ENCODE peak calls at places on chromosome 1, in six cellular contexts. X is choroid plexus epithelial cell, I is kidney epithelial cell, K is GM12865, P is A549, V is psoas muscle. G is an unnamed sample.

GRCh38 chr1:82227286-82227685 is 426.6 kb downstream of the ADGRL2 start:
- DNase-seq in K (no peak), I (no peak), X (peak), V (no peak), P (no peak), G (no peak)

GRCh38 chr1:177278626-177279390 is 108.0 kb downstream of the BRINP2 start:
- DNase-seq in X (peak), I (peak), K (no peak), V (no peak), P (no peak), G (no peak)

GRCh38 chr1:225754940-225755635 is 22.5 kb upstream of the SRP9 start:
- DNase-seq in I (no peak), V (no peak), P (no peak), K (no peak), X (peak), G (peak)

GRCh38 chr1:19744335-19744743 is 55.4 kb downstream of the TMCO4 start:
- DNase-seq in V (no peak), X (peak), P (no peak), I (no peak), K (no peak), G (no peak)

GRCh38 chr1:190169311-190170067 is 308.2 kb downstream of the BRINP3 start:
- DNase-seq in V (no peak), I (no peak), P (no peak), K (no peak), X (peak), G (no peak)

GRCh38 chr1:1062364-1063163 is 11.5 kb downstream of the RNF223 start:
- DNase-seq in V (no peak), I (no peak), K (no peak), X (peak), P (no peak), G (no peak)

GRCh38 chr1:205455581-205456382 is at the start of gene BLACAT1:
- DNase-seq in V (no peak), X (no peak), I (no peak), K (no peak), P (no peak), G (no peak)

GRCh38 chr1:79043506-79043905 is 37.0 kb upstream of the ADGRL4 start:
- DNase-seq in I (no peak), P (no peak), K (no peak), V (no peak), X (peak), G (no peak)

GRCh38 chr1:154418062-154418897 is 13.1 kb downstream of the IL6R start:
- DNase-seq in V (peak), K (no peak), P (peak), I (peak), X (peak), G (peak)

GRCh38 chr1:215475719-215476525 is 91.2 kb upstream of the KCTD3 start:
- DNase-seq in V (no peak), I (no peak), K (no peak), X (peak), P (no peak), G (no peak)

GRCh38 chr1:27789511-27790154 is 16.6 kb downstream of the STX12 start:
- DNase-seq in I (no peak), K (no peak), P (no peak), V (peak), X (peak), G (no peak)

GRCh38 chr1:186974774-186975181 is 146.0 kb downstream of the PLA2G4A start:
- DNase-seq in K (no peak), P (peak), I (peak), X (peak), V (no peak), G (no peak)

GRCh38 chr1:221724931-221725605 is 16.8 kb downstream of the DUSP10 start:
- DNase-seq in K (no peak), V (peak), I (no peak), X (peak), P (no peak), G (no peak)

GRCh38 chr1:90959352-90960206 is 62.3 kb downstream of the ZNF644 start:
- DNase-seq in I (no peak), P (no peak), K (peak), X (peak), V (no peak), G (peak)

GRCh38 chr1:87392241-87393192 is 63.8 kb downstream of the LMO4 start:
- DNase-seq in I (peak), X (peak), V (no peak), K (no peak), P (no peak), G (no peak)

GRCh38 chr1:1960480-1961196 is 41.6 kb upstream of the TMEM52 start:
- DNase-seq in P (no peak), K (no peak), X (peak), V (no peak), I (no peak), G (no peak)

GRCh38 chr1:8040586-8040985 is 14.5 kb upstream of the ERRFI1 start:
- DNase-seq in P (peak), V (peak), X (peak), I (peak), K (no peak), G (no peak)

GRCh38 chr1:32798679-32799416 is 18.3 kb downstream of the YARS1 start:
- DNase-seq in P (no peak), I (no peak), X (peak), V (no peak), K (peak), G (no peak)

GRCh38 chr1:44012941-44013609 is 18.2 kb downstream of the SLC6A9 start:
- DNase-seq in X (no peak), K (no peak), V (no peak), P (no peak), I (no peak), G (no peak)

GRCh38 chr1:220952941-220953340 is 73.7 kb downstream of the HLX start:
- DNase-seq in V (no peak), X (no peak), I (no peak), P (no peak), K (no peak), G (no peak)

GRCh38 chr1:212161231-212161781 is 123.9 kb upstream of the PPP2R5A start:
- DNase-seq in K (peak), P (no peak), X (peak), I (no peak), V (no peak), G (no peak)

GRCh38 chr1:17002524-17002902 is 9.2 kb downstream of the ATP13A2 start:
- DNase-seq in P (no peak), K (no peak), I (no peak), X (no peak), V (no peak), G (no peak)

GRCh38 chr1:17005365-17005740 is 6.4 kb downstream of the ATP13A2 start:
- DNase-seq in X (no peak), K (no peak), I (no peak), P (no peak), V (peak), G (no peak)

GRCh38 chr1:17001760-17002523 is 9.8 kb downstream of the ATP13A2 start:
- DNase-seq in K (no peak), P (no peak), V (no peak), I (no peak), X (no peak), G (no peak)

GRCh38 chr1:17007121-17007520 is 4.6 kb downstream of the ATP13A2 start:
- DNase-seq in K (no peak), X (no peak), V (peak), P (no peak), I (no peak), G (no peak)

DNA sequence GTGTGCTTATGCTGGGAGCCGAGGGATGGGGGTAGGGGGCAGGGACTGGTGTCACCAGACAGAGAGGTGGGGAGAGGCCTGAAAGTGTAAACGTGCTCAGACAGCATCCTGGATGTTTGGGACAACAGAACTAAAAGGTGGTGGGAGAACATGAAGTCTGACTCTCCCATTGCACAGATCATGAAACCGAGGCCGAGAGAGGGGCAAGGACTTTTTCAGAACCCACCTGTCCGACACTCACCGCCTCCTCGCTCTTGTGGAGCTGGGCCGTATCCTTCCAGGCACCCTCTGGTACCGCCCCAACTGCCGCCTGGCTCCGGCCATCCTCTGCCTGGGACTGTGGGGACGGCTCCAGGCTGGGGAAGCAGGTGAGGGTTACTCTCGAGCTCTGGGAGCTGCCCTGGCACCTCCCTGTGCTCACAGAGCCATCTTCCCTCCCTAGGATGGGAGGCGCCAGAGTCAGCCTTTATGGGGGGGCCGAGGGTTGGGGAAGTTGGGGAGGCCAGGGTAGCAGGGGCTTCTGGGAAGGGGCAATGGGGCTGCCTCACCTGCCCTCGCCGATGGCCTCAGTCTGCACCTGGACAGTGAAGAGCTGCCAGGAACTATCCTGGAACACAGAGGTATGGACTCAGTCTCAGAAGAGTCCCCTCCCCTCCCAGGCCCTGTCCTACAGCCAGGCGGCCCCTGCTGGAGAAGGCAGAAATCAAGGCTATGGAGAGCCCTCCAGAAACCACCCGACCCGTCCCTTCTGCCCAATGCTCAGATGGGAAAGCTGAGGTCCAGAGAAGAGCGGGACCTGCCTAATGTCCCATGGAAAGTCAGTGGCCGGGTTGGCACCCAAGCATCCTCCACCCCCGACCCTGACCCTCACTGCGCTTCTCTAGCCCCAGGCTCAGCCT is 7.0 kb downstream of the ATP13A2 start:
- DNase-seq in I (no peak), K (no peak), P (peak), V (peak), X (no peak), G (no peak)
- TF ChIP-seq CTCF in I (peak), K (no peak), P (peak), V (no peak), X (peak), G (no peak)

GRCh38 chr1:66532798-66533783 is 862 bp upstream of the SGIP1 start:
- DNase-seq in P (no peak), V (peak), I (peak), X (peak), K (no peak), G (no peak)

GRCh38 chr1:66535149-66535548 is 1.2 kb downstream of the SGIP1 start:
- DNase-seq in V (no peak), I (no peak), P (no peak), K (no peak), X (no peak), G (no peak)

GRCh38 chr1:66528580-66528979 is 5.4 kb upstream of the SGIP1 start:
- DNase-seq in I (no peak), X (no peak), V (no peak), K (no peak), P (no peak), G (no peak)

GRCh38 chr1:66533804-66534745 is at the start of gene SGIP1:
- DNase-seq in K (peak), I (no peak), X (peak), P (no peak), V (peak), G (no peak)

DNA sequence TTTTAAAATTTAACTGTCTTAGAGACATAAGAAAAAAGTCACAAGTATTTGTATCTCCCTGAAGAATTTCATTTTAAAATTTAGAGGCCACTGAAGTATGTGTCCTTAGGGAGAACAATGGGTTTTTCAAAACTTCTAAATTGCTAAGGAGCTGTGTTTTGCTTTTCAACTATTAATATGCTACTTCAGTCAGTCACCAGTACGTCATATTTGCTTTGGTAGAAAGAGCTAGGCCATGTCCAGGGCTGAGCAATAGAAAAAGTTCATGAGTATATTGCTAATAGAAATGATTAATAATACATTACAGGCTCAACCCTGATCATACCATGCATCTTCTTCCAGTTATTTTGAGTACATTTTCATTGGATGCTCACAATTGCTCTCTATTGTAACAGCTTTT is 1.7 kb upstream of the SGIP1 start:
- DNase-seq in X (no peak), P (no peak), V (no peak), I (no peak), K (no peak), G (no peak)
- H3K4me3 ChIP-seq in X (no peak), P (no peak), V (peak), I (no peak), K (no peak), G (no peak)

GRCh38 chr1:35564037-35564883 is 6.7 kb downstream of the NCDN start:
- DNase-seq in X (peak), I (no peak), V (peak), P (peak), K (peak), G (peak)
- TF ChIP-seq CTCF in X (peak), I (peak), V (peak), P (peak), K (peak), G (peak)

DNA sequence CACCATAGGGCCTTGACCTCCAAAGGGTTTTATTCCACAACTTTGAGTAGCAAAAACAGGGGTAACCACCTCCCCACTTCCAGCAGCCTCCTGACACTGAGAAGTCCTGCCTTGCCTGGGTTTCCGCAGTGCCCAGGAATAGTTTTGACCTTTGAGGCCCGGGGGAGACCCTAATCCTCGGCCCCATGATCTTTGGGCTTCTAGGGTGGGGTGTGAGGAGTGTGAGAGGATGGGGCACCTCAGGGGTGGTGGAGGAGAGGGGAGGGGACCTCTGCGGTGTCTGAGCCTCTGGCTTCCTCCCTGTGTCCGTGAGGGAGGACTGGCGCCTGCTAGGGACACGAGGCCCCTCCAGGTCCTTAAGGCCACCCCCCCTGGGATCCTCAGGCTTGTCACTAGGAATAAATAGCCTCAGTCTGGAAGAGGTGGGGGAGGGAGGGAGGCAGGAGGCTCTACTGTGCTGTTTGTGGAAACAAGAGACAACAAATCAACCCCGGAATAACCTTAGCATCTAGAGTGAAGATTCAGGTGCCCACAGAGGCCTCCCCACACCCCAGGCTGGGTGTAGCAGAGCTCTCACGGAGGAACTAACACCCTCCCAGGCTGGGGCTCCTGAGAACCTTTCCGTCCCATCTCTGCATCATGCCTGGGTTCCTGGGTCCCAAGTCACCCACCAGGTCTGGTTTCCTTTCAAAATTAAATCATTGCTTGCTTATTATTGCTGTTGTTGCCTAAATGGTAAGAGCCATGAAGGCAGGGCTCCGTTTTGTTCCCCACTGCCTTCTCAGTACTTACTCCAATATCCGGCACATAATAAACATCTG is 904 bp upstream of the FHL3 start:
- DNase-seq in I (no peak), X (no peak), P (no peak), K (no peak), V (peak), G (no peak)
- H3K4me3 ChIP-seq in I (no peak), X (peak), P (peak), K (no peak), V (peak), G (peak)

GRCh38 chr1:52574594-52574993 is 21.7 kb upstream of the TUT4 start:
- DNase-seq in X (peak), P (peak), V (no peak), K (no peak), I (no peak), G (no peak)
- TF ChIP-seq CTCF in X (no peak), P (no peak), V (no peak), K (no peak), I (no peak), G (no peak)

GRCh38 chr1:184754479-184755225 is at the start of gene EDEM3:
- DNase-seq in I (peak), X (peak), P (peak), K (peak), V (peak), G (peak)
- H3K4me3 ChIP-seq in I (peak), X (peak), P (peak), K (peak), V (peak), G (peak)

GRCh38 chr1:173868266-173869107 is at the start of gene ZBTB37:
- DNase-seq in X (peak), I (peak), K (peak), P (peak), V (peak), G (peak)
- TF ChIP-seq CTCF in X (no peak), I (no peak), K (no peak), P (peak), V (no peak), G (no peak)

DNA sequence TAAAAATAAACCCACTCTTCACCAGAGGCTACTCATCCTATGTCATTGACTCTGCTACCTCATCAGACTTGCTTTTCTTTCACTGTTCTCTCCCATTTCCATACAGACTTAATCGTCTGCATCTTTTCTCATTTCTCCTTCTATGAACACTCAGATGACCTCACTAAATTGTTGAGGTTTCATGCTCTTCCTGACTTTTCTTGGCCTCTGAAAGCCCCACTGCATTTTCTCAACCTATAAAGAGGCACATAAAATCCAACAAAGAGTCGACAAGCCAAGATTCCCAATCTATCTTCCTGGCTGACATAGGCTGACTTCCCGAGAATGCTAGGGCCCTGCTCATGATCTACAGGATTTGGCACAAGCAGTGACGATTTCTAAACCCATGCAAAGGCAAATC is 280.8 kb upstream of the DPYD start:
- DNase-seq in X (peak), V (no peak), P (no peak), K (no peak), I (no peak), G (no peak)
- H3K4me3 ChIP-seq in X (no peak), V (no peak), P (no peak), K (no peak), I (no peak), G (no peak)

DNA sequence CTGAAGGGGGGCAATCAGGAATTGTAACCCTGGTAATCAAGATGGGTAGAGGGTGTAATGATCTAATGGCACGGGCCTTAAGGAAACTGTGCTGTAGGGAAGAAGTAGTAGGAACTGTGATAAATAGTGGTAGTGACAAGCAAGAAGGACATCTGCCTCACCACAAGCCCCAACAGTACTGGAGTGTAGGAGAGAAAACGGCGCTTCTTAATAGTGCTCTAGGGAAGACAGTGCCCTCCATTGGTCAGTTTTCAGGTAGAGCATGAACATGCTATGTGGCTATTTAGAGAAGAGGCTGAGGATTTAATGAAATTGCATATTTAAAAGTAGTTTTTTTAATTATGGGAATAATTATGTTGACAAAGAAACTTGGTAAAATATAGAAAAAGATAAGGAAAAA is 32.2 kb downstream of the SLC30A7 start:
- DNase-seq in X (no peak), V (no peak), P (no peak), K (no peak), I (no peak), G (no peak)
- TF ChIP-seq CTCF in X (peak), V (no peak), P (no peak), K (no peak), I (peak), G (no peak)

G was measured in Caco-2.